ENCODE peak calls at places on chromosomes 3 and 15, in four cellular contexts. One of them, this sample, is unnamed.

GRCh38 chr15:68433551-68433950 is 1.6 kb upstream of the ITGA11 start:
- ATAC-seq in central memory CD8-positive, alpha-beta T cell: no peak
- ATAC-seq in sciatic nerve: no peak
- ATAC-seq in left lobe of liver: no peak
- ATAC-seq in this sample: no peak

GRCh38 chr3:13206799-13207577 is 133.8 kb upstream of the IQSEC1 start:
- ATAC-seq in central memory CD8-positive, alpha-beta T cell: no peak
- ATAC-seq in sciatic nerve: no peak
- ATAC-seq in left lobe of liver: no peak
- ATAC-seq in this sample: no peak

GRCh38 chr3:45742432-45743089 is 53.4 kb downstream of the SACM1L start:
- ATAC-seq in central memory CD8-positive, alpha-beta T cell: no peak
- ATAC-seq in sciatic nerve: no peak
- ATAC-seq in left lobe of liver: no peak
- ATAC-seq in this sample: no peak

GRCh38 chr15:44710236-44711088 is 661 bp downstream of the PATL2 start:
- ATAC-seq in central memory CD8-positive, alpha-beta T cell: peak; percentile 19
- ATAC-seq in sciatic nerve: no peak
- ATAC-seq in left lobe of liver: no peak
- ATAC-seq in this sample: no peak

GRCh38 chr3:129070086-129070875 is 9.7 kb downstream of the GP9 start:
- ATAC-seq in central memory CD8-positive, alpha-beta T cell: no peak
- ATAC-seq in sciatic nerve: no peak
- ATAC-seq in left lobe of liver: no peak
- ATAC-seq in this sample: no peak

GRCh38 chr3:139231555-139232281 is 112.1 kb upstream of the MRPS22 start:
- ATAC-seq in central memory CD8-positive, alpha-beta T cell: no peak
- ATAC-seq in sciatic nerve: no peak
- ATAC-seq in left lobe of liver: no peak
- ATAC-seq in this sample: no peak

GRCh38 chr15:44489464-44489863 is 47.5 kb upstream of the EIF3J start:
- ATAC-seq in central memory CD8-positive, alpha-beta T cell: no peak
- ATAC-seq in sciatic nerve: no peak
- ATAC-seq in left lobe of liver: no peak
- ATAC-seq in this sample: peak; percentile 66

GRCh38 chr3:25854635-25855034 is 64.7 kb downstream of the OXSM start:
- ATAC-seq in central memory CD8-positive, alpha-beta T cell: no peak
- ATAC-seq in sciatic nerve: no peak
- ATAC-seq in left lobe of liver: no peak
- ATAC-seq in this sample: peak; percentile 31

GRCh38 chr3:151201046-151201730 is 1.8 kb downstream of the GPR171 start:
- ATAC-seq in central memory CD8-positive, alpha-beta T cell: peak; percentile 30
- ATAC-seq in sciatic nerve: no peak
- ATAC-seq in left lobe of liver: no peak
- ATAC-seq in this sample: no peak

GRCh38 chr15:41971893-41972340 is 440 bp downstream of the EHD4 start:
- ATAC-seq in central memory CD8-positive, alpha-beta T cell: no peak
- ATAC-seq in sciatic nerve: peak; percentile 5
- ATAC-seq in left lobe of liver: peak; percentile 70
- ATAC-seq in this sample: peak; percentile 23

This sample was measured in gastroesophageal sphincter.